ENCODE peak calls at places on chromosome 5, in nine cellular contexts. One of them, this sample, is unnamed.

GRCh38 chr5:123809594-123810172 is 297.7 kb downstream of the CSNK1G3 start:
- DNase-seq in activated B cell treated with CpG ODN at 0.5 μM for 24 hours: no peak
- DNase-seq in stimulated activated CD4-positive, alpha-beta T cell treated with anti-CD3 and anti-CD28 coated beads, Interleukin-15, amount 100 ng/mL, for 1 hour: no peak
- DNase-seq in mucosa of gallbladder: no peak
- DNase-seq in sciatic nerve: no peak
- DNase-seq in stimulated activated CD8-positive, alpha-beta memory T cell treated with anti-CD3 and anti-CD28 coated beads, Interleukin-7, amount 100 ng/mL, for 4 hours: no peak
- DNase-seq in COR-L47: peak
- DNase-seq in HS-27A: no peak
- DNase-seq in immature natural killer cell: no peak
- DNase-seq in this sample: no peak

GRCh38 chr5:180173875-180174586 is 35.0 kb downstream of the RASGEF1C start:
- DNase-seq in activated B cell treated with CpG ODN at 0.5 μM for 24 hours: no peak
- DNase-seq in stimulated activated CD4-positive, alpha-beta T cell treated with anti-CD3 and anti-CD28 coated beads, Interleukin-15, amount 100 ng/mL, for 1 hour: no peak
- DNase-seq in mucosa of gallbladder: no peak
- DNase-seq in sciatic nerve: peak
- DNase-seq in stimulated activated CD8-positive, alpha-beta memory T cell treated with anti-CD3 and anti-CD28 coated beads, Interleukin-7, amount 100 ng/mL, for 4 hours: no peak
- DNase-seq in COR-L47: no peak
- DNase-seq in HS-27A: no peak
- DNase-seq in immature natural killer cell: no peak
- DNase-seq in this sample: no peak

GRCh38 chr5:134524826-134525686 is at the start of gene JADE2:
- DNase-seq in activated B cell treated with CpG ODN at 0.5 μM for 24 hours: peak
- DNase-seq in stimulated activated CD4-positive, alpha-beta T cell treated with anti-CD3 and anti-CD28 coated beads, Interleukin-15, amount 100 ng/mL, for 1 hour: peak
- DNase-seq in mucosa of gallbladder: peak
- DNase-seq in sciatic nerve: peak
- DNase-seq in stimulated activated CD8-positive, alpha-beta memory T cell treated with anti-CD3 and anti-CD28 coated beads, Interleukin-7, amount 100 ng/mL, for 4 hours: peak
- DNase-seq in COR-L47: peak
- DNase-seq in HS-27A: no peak
- DNase-seq in immature natural killer cell: peak
- DNase-seq in this sample: peak

GRCh38 chr5:171593401-171593800 is 174.0 kb downstream of the FGF18 start:
- DNase-seq in activated B cell treated with CpG ODN at 0.5 μM for 24 hours: no peak
- DNase-seq in stimulated activated CD4-positive, alpha-beta T cell treated with anti-CD3 and anti-CD28 coated beads, Interleukin-15, amount 100 ng/mL, for 1 hour: no peak
- DNase-seq in mucosa of gallbladder: no peak
- DNase-seq in sciatic nerve: no peak
- DNase-seq in stimulated activated CD8-positive, alpha-beta memory T cell treated with anti-CD3 and anti-CD28 coated beads, Interleukin-7, amount 100 ng/mL, for 4 hours: no peak
- DNase-seq in COR-L47: no peak
- DNase-seq in HS-27A: no peak
- DNase-seq in immature natural killer cell: no peak
- DNase-seq in this sample: no peak

GRCh38 chr5:149526855-149527590 is 24.2 kb downstream of the CSNK1A1 start:
- DNase-seq in activated B cell treated with CpG ODN at 0.5 μM for 24 hours: no peak
- DNase-seq in stimulated activated CD4-positive, alpha-beta T cell treated with anti-CD3 and anti-CD28 coated beads, Interleukin-15, amount 100 ng/mL, for 1 hour: no peak
- DNase-seq in mucosa of gallbladder: no peak
- DNase-seq in sciatic nerve: no peak
- DNase-seq in stimulated activated CD8-positive, alpha-beta memory T cell treated with anti-CD3 and anti-CD28 coated beads, Interleukin-7, amount 100 ng/mL, for 4 hours: no peak
- DNase-seq in COR-L47: no peak
- DNase-seq in HS-27A: no peak
- DNase-seq in immature natural killer cell: no peak
- DNase-seq in this sample: no peak

GRCh38 chr5:123203105-123203794 is 114.2 kb downstream of the PRDM6 start:
- DNase-seq in activated B cell treated with CpG ODN at 0.5 μM for 24 hours: no peak
- DNase-seq in stimulated activated CD4-positive, alpha-beta T cell treated with anti-CD3 and anti-CD28 coated beads, Interleukin-15, amount 100 ng/mL, for 1 hour: no peak
- DNase-seq in mucosa of gallbladder: no peak
- DNase-seq in sciatic nerve: no peak
- DNase-seq in stimulated activated CD8-positive, alpha-beta memory T cell treated with anti-CD3 and anti-CD28 coated beads, Interleukin-7, amount 100 ng/mL, for 4 hours: no peak
- DNase-seq in COR-L47: no peak
- DNase-seq in HS-27A: no peak
- DNase-seq in immature natural killer cell: no peak
- DNase-seq in this sample: no peak

GRCh38 chr5:163447875-163448274 is 10.5 kb downstream of the CCNG1 start:
- DNase-seq in activated B cell treated with CpG ODN at 0.5 μM for 24 hours: no peak
- DNase-seq in stimulated activated CD4-positive, alpha-beta T cell treated with anti-CD3 and anti-CD28 coated beads, Interleukin-15, amount 100 ng/mL, for 1 hour: no peak
- DNase-seq in mucosa of gallbladder: no peak
- DNase-seq in sciatic nerve: no peak
- DNase-seq in stimulated activated CD8-positive, alpha-beta memory T cell treated with anti-CD3 and anti-CD28 coated beads, Interleukin-7, amount 100 ng/mL, for 4 hours: no peak
- DNase-seq in COR-L47: no peak
- DNase-seq in HS-27A: no peak
- DNase-seq in immature natural killer cell: no peak
- DNase-seq in this sample: no peak

GRCh38 chr5:58887721-58888409 is 305.0 kb downstream of the RAB3C start:
- DNase-seq in activated B cell treated with CpG ODN at 0.5 μM for 24 hours: no peak
- DNase-seq in stimulated activated CD4-positive, alpha-beta T cell treated with anti-CD3 and anti-CD28 coated beads, Interleukin-15, amount 100 ng/mL, for 1 hour: no peak
- DNase-seq in mucosa of gallbladder: no peak
- DNase-seq in sciatic nerve: peak
- DNase-seq in stimulated activated CD8-positive, alpha-beta memory T cell treated with anti-CD3 and anti-CD28 coated beads, Interleukin-7, amount 100 ng/mL, for 4 hours: no peak
- DNase-seq in COR-L47: no peak
- DNase-seq in HS-27A: no peak
- DNase-seq in immature natural killer cell: no peak
- DNase-seq in this sample: no peak

GRCh38 chr5:111389390-111390082 is 122.8 kb downstream of the STARD4 start:
- DNase-seq in activated B cell treated with CpG ODN at 0.5 μM for 24 hours: no peak
- DNase-seq in stimulated activated CD4-positive, alpha-beta T cell treated with anti-CD3 and anti-CD28 coated beads, Interleukin-15, amount 100 ng/mL, for 1 hour: no peak
- DNase-seq in mucosa of gallbladder: no peak
- DNase-seq in sciatic nerve: no peak
- DNase-seq in stimulated activated CD8-positive, alpha-beta memory T cell treated with anti-CD3 and anti-CD28 coated beads, Interleukin-7, amount 100 ng/mL, for 4 hours: no peak
- DNase-seq in COR-L47: no peak
- DNase-seq in HS-27A: peak
- DNase-seq in immature natural killer cell: no peak
- DNase-seq in this sample: no peak

GRCh38 chr5:167849874-167850273 is 441.6 kb upstream of the WWC1 start:
- DNase-seq in activated B cell treated with CpG ODN at 0.5 μM for 24 hours: no peak
- DNase-seq in stimulated activated CD4-positive, alpha-beta T cell treated with anti-CD3 and anti-CD28 coated beads, Interleukin-15, amount 100 ng/mL, for 1 hour: no peak
- DNase-seq in mucosa of gallbladder: no peak
- DNase-seq in sciatic nerve: no peak
- DNase-seq in stimulated activated CD8-positive, alpha-beta memory T cell treated with anti-CD3 and anti-CD28 coated beads, Interleukin-7, amount 100 ng/mL, for 4 hours: no peak
- DNase-seq in COR-L47: no peak
- DNase-seq in HS-27A: no peak
- DNase-seq in immature natural killer cell: no peak
- DNase-seq in this sample: no peak

GRCh38 chr5:2103940-2104339 is 221.2 kb upstream of the IRX4 start:
- DNase-seq in activated B cell treated with CpG ODN at 0.5 μM for 24 hours: no peak
- DNase-seq in stimulated activated CD4-positive, alpha-beta T cell treated with anti-CD3 and anti-CD28 coated beads, Interleukin-15, amount 100 ng/mL, for 1 hour: no peak
- DNase-seq in mucosa of gallbladder: no peak
- DNase-seq in sciatic nerve: no peak
- DNase-seq in stimulated activated CD8-positive, alpha-beta memory T cell treated with anti-CD3 and anti-CD28 coated beads, Interleukin-7, amount 100 ng/mL, for 4 hours: no peak
- DNase-seq in COR-L47: no peak
- DNase-seq in HS-27A: no peak
- DNase-seq in immature natural killer cell: no peak
- DNase-seq in this sample: no peak

GRCh38 chr5:52776116-52776515 is 11.6 kb upstream of the ITGA1 start:
- DNase-seq in activated B cell treated with CpG ODN at 0.5 μM for 24 hours: no peak
- DNase-seq in stimulated activated CD4-positive, alpha-beta T cell treated with anti-CD3 and anti-CD28 coated beads, Interleukin-15, amount 100 ng/mL, for 1 hour: no peak
- DNase-seq in mucosa of gallbladder: no peak
- DNase-seq in sciatic nerve: no peak
- DNase-seq in stimulated activated CD8-positive, alpha-beta memory T cell treated with anti-CD3 and anti-CD28 coated beads, Interleukin-7, amount 100 ng/mL, for 4 hours: peak
- DNase-seq in COR-L47: no peak
- DNase-seq in HS-27A: no peak
- DNase-seq in immature natural killer cell: peak
- DNase-seq in this sample: no peak

GRCh38 chr5:141846031-141846430 is 32.2 kb downstream of the PCDH1 start:
- DNase-seq in activated B cell treated with CpG ODN at 0.5 μM for 24 hours: no peak
- DNase-seq in stimulated activated CD4-positive, alpha-beta T cell treated with anti-CD3 and anti-CD28 coated beads, Interleukin-15, amount 100 ng/mL, for 1 hour: no peak
- DNase-seq in mucosa of gallbladder: no peak
- DNase-seq in sciatic nerve: no peak
- DNase-seq in stimulated activated CD8-positive, alpha-beta memory T cell treated with anti-CD3 and anti-CD28 coated beads, Interleukin-7, amount 100 ng/mL, for 4 hours: no peak
- DNase-seq in COR-L47: peak
- DNase-seq in HS-27A: no peak
- DNase-seq in immature natural killer cell: no peak
- DNase-seq in this sample: no peak

GRCh38 chr5:132665681-132666080 is 7.7 kb downstream of the IL13 start:
- DNase-seq in activated B cell treated with CpG ODN at 0.5 μM for 24 hours: no peak
- DNase-seq in stimulated activated CD4-positive, alpha-beta T cell treated with anti-CD3 and anti-CD28 coated beads, Interleukin-15, amount 100 ng/mL, for 1 hour: no peak
- DNase-seq in mucosa of gallbladder: no peak
- DNase-seq in sciatic nerve: no peak
- DNase-seq in stimulated activated CD8-positive, alpha-beta memory T cell treated with anti-CD3 and anti-CD28 coated beads, Interleukin-7, amount 100 ng/mL, for 4 hours: no peak
- DNase-seq in COR-L47: no peak
- DNase-seq in HS-27A: no peak
- DNase-seq in immature natural killer cell: no peak
- DNase-seq in this sample: no peak

GRCh38 chr5:12095808-12096281 is 191.6 kb upstream of the CTNND2 start:
- DNase-seq in activated B cell treated with CpG ODN at 0.5 μM for 24 hours: no peak
- DNase-seq in stimulated activated CD4-positive, alpha-beta T cell treated with anti-CD3 and anti-CD28 coated beads, Interleukin-15, amount 100 ng/mL, for 1 hour: no peak
- DNase-seq in mucosa of gallbladder: no peak
- DNase-seq in sciatic nerve: no peak
- DNase-seq in stimulated activated CD8-positive, alpha-beta memory T cell treated with anti-CD3 and anti-CD28 coated beads, Interleukin-7, amount 100 ng/mL, for 4 hours: no peak
- DNase-seq in COR-L47: no peak
- DNase-seq in HS-27A: no peak
- DNase-seq in immature natural killer cell: no peak
- DNase-seq in this sample: no peak

GRCh38 chr5:144177548-144177947 is 6.9 kb downstream of the KCTD16 start:
- DNase-seq in activated B cell treated with CpG ODN at 0.5 μM for 24 hours: no peak
- DNase-seq in stimulated activated CD4-positive, alpha-beta T cell treated with anti-CD3 and anti-CD28 coated beads, Interleukin-15, amount 100 ng/mL, for 1 hour: no peak
- DNase-seq in mucosa of gallbladder: no peak
- DNase-seq in sciatic nerve: no peak
- DNase-seq in stimulated activated CD8-positive, alpha-beta memory T cell treated with anti-CD3 and anti-CD28 coated beads, Interleukin-7, amount 100 ng/mL, for 4 hours: no peak
- DNase-seq in COR-L47: no peak
- DNase-seq in HS-27A: no peak
- DNase-seq in immature natural killer cell: no peak
- DNase-seq in this sample: no peak

This sample was measured in prostate gland.